ENCODE peak calls at places on chromosomes 7 and 10, in four cellular contexts. T, Y, P and R are unnamed samples.

GRCh38 chr7:40232242-40232929 is 97.6 kb downstream of the SUGCT start:
- DNase-seq in P (peak), Y (peak), T (no peak), R (no peak)

GRCh38 chr7:46583606-46584005 is 662.5 kb upstream of the IGFBP3 start:
- DNase-seq in Y (no peak), T (no peak), P (no peak), R (peak)

GRCh38 chr10:129744896-129745750 is 219.0 kb downstream of the EBF3 start:
- DNase-seq in P (no peak), T (no peak), Y (no peak), R (no peak)

GRCh38 chr10:21518629-21519321 is 6.7 kb downstream of the SKIDA1 start:
- DNase-seq in Y (peak), T (no peak), P (no peak), R (no peak)

GRCh38 chr10:80046629-80047441 is 31.6 kb upstream of the TMEM254 start:
- DNase-seq in P (no peak), Y (peak), T (peak), R (peak)

GRCh38 chr7:154532771-154533170 is 470.2 kb downstream of the PAXIP1 start:
- DNase-seq in P (no peak), T (no peak), Y (no peak), R (no peak)

GRCh38 chr7:51315393-51316261 is 982 bp downstream of the COBL start:
- DNase-seq in Y (peak), P (no peak), T (peak), R (no peak)

GRCh38 chr10:58573144-58573543 is 60.5 kb downstream of the BICC1 start:
- DNase-seq in T (no peak), Y (no peak), P (no peak), R (peak)

GRCh38 chr7:128352138-128352537 is 8.4 kb upstream of the RBM28 start:
- DNase-seq in P (no peak), Y (no peak), T (peak), R (no peak)

GRCh38 chr10:43130756-43131155 is 7.5 kb upstream of the CSGALNACT2 start:
- DNase-seq in Y (no peak), T (peak), P (no peak), R (no peak)

GRCh38 chr10:62852961-62853702 is 37.0 kb upstream of the EGR2 start:
- DNase-seq in T (no peak), P (no peak), Y (no peak), R (no peak)

GRCh38 chr10:70090951-70091350 is 38.3 kb downstream of the MACROH2A2 start:
- DNase-seq in Y (no peak), P (no peak), T (no peak), R (no peak)

GRCh38 chr10:14822879-14823755 is 14.7 kb downstream of the CDNF start:
- DNase-seq in Y (peak), T (no peak), P (no peak), R (no peak)

GRCh38 chr7:99046722-99047121 is 97.2 kb downstream of the SMURF1 start:
- DNase-seq in P (no peak), Y (no peak), T (no peak), R (no peak)

GRCh38 chr7:13262929-13263530 is 575.6 kb downstream of the ARL4A start:
- DNase-seq in T (no peak), Y (peak), P (no peak), R (no peak)

GRCh38 chr7:50696810-50697582 is 85.7 kb downstream of the GRB10 start:
- DNase-seq in Y (no peak), T (no peak), P (no peak), R (no peak)

GRCh38 chr10:11149499-11149898 is 131.8 kb downstream of the CELF2 start:
- DNase-seq in T (no peak), P (no peak), Y (no peak), R (no peak)

GRCh38 chr7:131106681-131107342 is 220.9 kb upstream of the MKLN1 start:
- DNase-seq in T (peak), P (no peak), Y (peak), R (no peak)

GRCh38 chr7:149776305-149776704 is 2.9 kb upstream of the ZNF467 start:
- DNase-seq in T (no peak), Y (no peak), P (no peak), R (no peak)

GRCh38 chr10:77970869-77971803 is 44.6 kb upstream of the DLG5 start:
- DNase-seq in Y (no peak), P (no peak), T (no peak), R (peak)

GRCh38 chr7:157650131-157650631 is 313.4 kb downstream of the DNAJB6 start:
- DNase-seq in Y (no peak), T (no peak), P (no peak), R (no peak)

GRCh38 chr10:29636178-29636577 is 1.4 kb upstream of the SVIL start:
- DNase-seq in T (no peak), P (no peak), Y (no peak), R (peak)

GRCh38 chr10:7306147-7306546 is 104.7 kb downstream of the SFMBT2 start:
- DNase-seq in T (no peak), Y (no peak), P (no peak), R (no peak)

GRCh38 chr7:154927624-154928125 is 75.2 kb downstream of the PAXIP1 start:
- DNase-seq in Y (peak), T (peak), P (peak), R (peak)

GRCh38 chr7:17994079-17994478 is 33.6 kb downstream of the PRPS1L1 start:
- DNase-seq in Y (no peak), T (no peak), P (no peak), R (no peak)

GRCh38 chr10:49096890-49097445 is 18.4 kb downstream of the VSTM4 start:
- DNase-seq in Y (no peak), T (no peak), P (no peak), R (no peak)

GRCh38 chr10:115935731-115936130 is 337.3 kb downstream of the GFRA1 start:
- DNase-seq in P (no peak), Y (no peak), T (no peak), R (no peak)

GRCh38 chr7:136030867-136031318 is 53.7 kb upstream of the MTPN start:
- DNase-seq in Y (no peak), P (no peak), T (no peak), R (no peak)

GRCh38 chr7:7808156-7808555 is 89.7 kb upstream of the RPA3 start:
- DNase-seq in P (no peak), T (no peak), Y (no peak), R (no peak)

GRCh38 chr7:131486346-131486745 is 70.1 kb downstream of the PODXL start:
- DNase-seq in T (no peak), Y (no peak), P (no peak), R (no peak)

GRCh38 chr7:80466638-80467037 is 45.2 kb downstream of the GNAT3 start:
- DNase-seq in P (no peak), T (no peak), Y (no peak), R (no peak)

GRCh38 chr10:111080224-111080623 is 3.4 kb downstream of the ADRA2A start:
- DNase-seq in P (no peak), Y (no peak), T (no peak), R (no peak)

GRCh38 chr7:135151162-135151932 is 3.5 kb downstream of the TMEM140 start:
- DNase-seq in P (no peak), Y (no peak), T (no peak), R (no peak)